ENCODE peak calls at places on chromosomes 3 and 15, in seven cellular contexts. W is AG10803; I is psoas muscle; S is CD8-positive, alpha-beta T cell; R is BJ; K is brain microvascular endothelial cell; N is epithelial cell of proximal tubule. D is an unnamed sample.

GRCh38 chr3:10518506-10519150 is 13.2 kb upstream of the ATP2B2 start:
- DNase-seq in W (peak; percentile 54), I (peak; percentile 49), S (no peak), R (no peak), K (peak; percentile 90), N (no peak), D (peak; percentile 66)

GRCh38 chr3:155753038-155753647 is 8.3 kb upstream of the PLCH1 start:
- DNase-seq in W (peak; percentile 38), I (no peak), S (no peak), R (no peak), K (no peak), N (no peak), D (no peak)

GRCh38 chr3:178602864-178603263 is 66.6 kb downstream of the KCNMB2 start:
- DNase-seq in W (no peak), I (no peak), S (no peak), R (no peak), K (no peak), N (no peak), D (no peak)

GRCh38 chr3:138456961-138457862 is 22.8 kb downstream of the ESYT3 start:
- DNase-seq in W (no peak), I (no peak), S (no peak), R (no peak), K (no peak), N (no peak), D (no peak)

GRCh38 chr3:150407818-150408231 is 273 bp upstream of the TSC22D2 start:
- DNase-seq in W (no peak), I (peak; percentile 97), S (peak; percentile 95), R (no peak), K (peak; percentile 65), N (peak; percentile 76), D (peak; percentile 33)

GRCh38 chr15:88004379-88004778 is 252.2 kb downstream of the NTRK3 start:
- DNase-seq in W (peak; percentile 7), I (no peak), S (no peak), R (no peak), K (no peak), N (no peak), D (no peak)

GRCh38 chr15:76866008-76866407 is 39.1 kb downstream of the SCAPER start:
- DNase-seq in W (peak; percentile 57), I (peak; percentile 27), S (no peak), R (no peak), K (no peak), N (no peak), D (no peak)

GRCh38 chr3:105791919-105792786 is 76.7 kb downstream of the CBLB start:
- DNase-seq in W (peak; percentile 96), I (peak; percentile 74), S (no peak), R (peak; percentile 80), K (peak; percentile 99), N (no peak), D (peak; percentile 48)

GRCh38 chr3:178771511-178771910 is 235.3 kb downstream of the KCNMB2 start:
- DNase-seq in W (no peak), I (no peak), S (no peak), R (no peak), K (no peak), N (no peak), D (no peak)

GRCh38 chr3:13018039-13018431 is 55.2 kb downstream of the IQSEC1 start:
- DNase-seq in W (peak; percentile 41), I (peak; percentile 53), S (no peak), R (no peak), K (no peak), N (no peak), D (no peak)

GRCh38 chr15:69145694-69146492 is 14.5 kb upstream of the GLCE start:
- DNase-seq in W (no peak), I (no peak), S (no peak), R (no peak), K (no peak), N (no peak), D (no peak)

GRCh38 chr3:146589899-146590508 is 15.1 kb downstream of the PLSCR5 start:
- DNase-seq in W (peak; percentile 54), I (no peak), S (no peak), R (no peak), K (peak; percentile 63), N (no peak), D (no peak)

GRCh38 chr3:151213881-151214280 is 10.9 kb upstream of the GPR171 start:
- DNase-seq in W (no peak), I (no peak), S (no peak), R (no peak), K (no peak), N (no peak), D (no peak)

GRCh38 chr15:63338170-63338569 is 43.5 kb downstream of the CA12 start:
- DNase-seq in W (peak; percentile 90), I (no peak), S (no peak), R (no peak), K (no peak), N (no peak), D (no peak)

GRCh38 chr3:116453676-116454346 is 8.5 kb upstream of the LSAMP start:
- DNase-seq in W (peak; percentile 22), I (no peak), S (no peak), R (no peak), K (no peak), N (no peak), D (no peak)

GRCh38 chr3:171953300-171954022 is 85.9 kb upstream of the FNDC3B start:
- DNase-seq in W (peak; percentile 25), I (no peak), S (no peak), R (no peak), K (no peak), N (no peak), D (no peak)

GRCh38 chr15:56804908-56805307 is 71.6 kb upstream of the ZNF280D start:
- DNase-seq in W (peak; percentile 48), I (no peak), S (no peak), R (no peak), K (no peak), N (no peak), D (no peak)

GRCh38 chr3:43512749-43513404 is 108.9 kb downstream of the ANO10 start:
- DNase-seq in W (peak; percentile 50), I (no peak), S (no peak), R (no peak), K (peak; percentile 73), N (no peak), D (no peak)

GRCh38 chr3:185825639-185826481 is 1.0 kb upstream of the IGF2BP2 start:
- DNase-seq in W (peak; percentile 34), I (peak; percentile 20), S (peak; percentile 3), R (no peak), K (no peak), N (no peak), D (no peak)

GRCh38 chr3:190424478-190425439 is 24.9 kb downstream of the TMEM207 start:
- DNase-seq in W (peak; percentile 76), I (peak; percentile 25), S (no peak), R (no peak), K (peak; percentile 32), N (peak; percentile 44), D (no peak)

GRCh38 chr15:60460931-60461330 is 18.0 kb downstream of the ICE2 start:
- DNase-seq in W (peak; percentile 42), I (no peak), S (no peak), R (no peak), K (no peak), N (no peak), D (no peak)

DNA sequence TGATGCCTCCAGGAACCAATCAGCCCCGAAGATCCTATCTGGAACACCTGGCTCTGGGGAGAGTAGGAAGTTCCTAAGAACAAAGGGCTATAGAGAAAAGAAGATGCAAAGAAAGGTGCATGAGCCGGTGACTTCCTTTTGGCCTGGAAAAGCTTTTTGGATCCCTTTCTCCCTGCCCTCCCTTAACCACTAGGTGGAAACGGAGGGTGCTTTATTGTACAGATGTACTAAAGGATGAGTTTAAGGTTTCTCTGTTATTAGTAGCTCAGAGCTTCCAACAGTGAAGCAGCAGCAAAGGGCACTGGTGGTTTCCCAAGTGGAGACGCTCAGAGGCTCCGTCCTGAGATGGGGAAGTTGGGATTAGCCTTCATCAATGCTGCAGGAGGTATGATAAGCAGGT is 6.0 kb upstream of the ADGRG7 start:
- DNase-seq in W (peak; percentile 17), I (no peak), S (no peak), R (no peak), K (peak; percentile 29), N (no peak), D (no peak)
- TF ChIP-seq CTCF in W (peak; percentile 55), I (peak; percentile 9), S (no peak), R (peak; percentile 56), K (peak; percentile 71), N (peak; percentile 66), D (peak; percentile 76)

GRCh38 chr3:5567113-5567512 is 379.6 kb downstream of the EDEM1 start:
- DNase-seq in W (no peak), I (no peak), S (no peak), R (no peak), K (no peak), N (no peak), D (no peak)

GRCh38 chr3:5565026-5565425 is 377.5 kb downstream of the EDEM1 start:
- DNase-seq in W (no peak), I (no peak), S (no peak), R (no peak), K (no peak), N (no peak), D (no peak)

GRCh38 chr3:5572168-5572567 is 384.7 kb downstream of the EDEM1 start:
- DNase-seq in W (no peak), I (no peak), S (no peak), R (no peak), K (no peak), N (no peak), D (no peak)

GRCh38 chr3:5569152-5569551 is 381.6 kb downstream of the EDEM1 start:
- DNase-seq in W (no peak), I (no peak), S (no peak), R (no peak), K (no peak), N (no peak), D (no peak)

DNA sequence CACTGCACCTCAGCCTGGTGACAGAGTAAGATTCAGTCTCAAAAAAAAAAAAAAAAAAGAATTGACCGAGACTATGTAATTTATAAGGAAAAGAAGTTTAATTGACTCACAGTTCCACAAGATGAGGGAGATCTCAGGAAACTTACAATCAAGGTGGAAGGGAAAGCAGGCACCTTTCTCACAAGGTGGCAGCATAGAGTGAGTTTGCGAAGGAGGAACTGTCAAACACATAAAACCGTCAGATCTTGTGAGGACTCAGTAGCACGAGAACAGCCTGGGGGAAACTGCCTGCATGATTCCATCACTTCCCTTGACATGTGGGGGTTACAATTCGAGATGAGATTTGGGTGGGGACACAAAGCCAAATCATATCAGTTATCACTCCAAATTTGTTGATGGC is 380.9 kb downstream of the EDEM1 start:
- DNase-seq in W (no peak), I (no peak), S (no peak), R (no peak), K (no peak), N (no peak), D (no peak)
- TF ChIP-seq CTCF in W (no peak), I (no peak), S (no peak), R (no peak), K (no peak), N (peak; percentile 40), D (no peak)

DNA sequence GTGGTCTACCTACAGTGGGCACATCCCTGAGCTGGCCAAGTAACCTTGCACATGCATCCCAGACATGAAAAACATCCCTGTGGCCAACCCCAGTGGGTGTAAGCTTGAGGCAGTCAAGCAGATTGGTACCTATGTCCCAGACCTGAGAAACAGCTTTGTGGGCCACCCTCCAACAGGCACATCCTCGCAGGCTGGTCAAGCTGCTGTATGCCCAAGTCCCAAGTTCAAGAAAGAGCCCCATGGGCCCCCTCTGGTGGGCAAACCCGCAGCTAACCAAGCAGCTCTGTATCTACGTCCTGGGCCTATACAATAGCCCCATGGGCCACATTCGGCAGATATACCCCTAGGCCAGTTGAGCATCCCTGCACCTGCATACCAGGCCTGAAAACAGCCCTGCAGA is 186.3 kb upstream of the GPR149 start:
- DNase-seq in W (no peak), I (no peak), S (no peak), R (no peak), K (no peak), N (no peak), D (no peak)
- TF ChIP-seq CTCF in W (no peak), I (no peak), S (no peak), R (no peak), K (no peak), N (no peak), D (no peak)

GRCh38 chr15:71218272-71218805 is 103.1 kb downstream of the THSD4 start:
- DNase-seq in W (no peak), I (no peak), S (no peak), R (no peak), K (no peak), N (no peak), D (no peak)
- TF ChIP-seq CTCF in W (no peak), I (no peak), S (no peak), R (no peak), K (no peak), N (no peak), D (no peak)